ENCODE peak calls at places on chromosomes 1 and 21, in four cellular contexts. U is KBM-7, F is iris pigment epithelial cell, P is SHP77 treated with DMSO at 0.1 percent for 48 hours. L is an unnamed sample.

GRCh38 chr1:53848025-53848424 is 9.9 kb upstream of the NDC1 start:
- DNase-seq in F (peak), P (no peak), U (no peak), L (no peak)

GRCh38 chr1:185229981-185230380 is 73.0 kb downstream of the SWT1 start:
- DNase-seq in F (no peak), P (no peak), U (no peak), L (no peak)

GRCh38 chr1:165897326-165898303 is 70.2 kb downstream of the UCK2 start:
- DNase-seq in U (no peak), F (peak), P (no peak), L (no peak)

GRCh38 chr21:45130324-45130774 is 56.0 kb downstream of the ADARB1 start:
- DNase-seq in P (no peak), U (no peak), F (peak), L (no peak)

GRCh38 chr1:1482856-1483255 is 11.3 kb downstream of the ATAD3B start:
- DNase-seq in U (no peak), P (no peak), F (no peak), L (no peak)

GRCh38 chr1:93178418-93178817 is 1.8 kb downstream of the TMED5 start:
- DNase-seq in U (no peak), F (peak), P (no peak), L (no peak)

GRCh38 chr1:113542221-113542701 is 151.9 kb downstream of the MAGI3 start:
- DNase-seq in U (peak), F (peak), P (no peak), L (no peak)

GRCh38 chr1:195327361-195327760 is 1280.9 kb downstream of the KCNT2 start:
- DNase-seq in F (no peak), U (no peak), P (no peak), L (no peak)

GRCh38 chr1:59329412-59330053 is 32.6 kb downstream of the FGGY start:
- DNase-seq in F (no peak), P (no peak), U (no peak), L (no peak)

GRCh38 chr1:228236744-228237143 is 28.9 kb downstream of the OBSCN start:
- DNase-seq in U (peak), F (peak), P (no peak), L (no peak)

GRCh38 chr1:218463194-218464156 is 118.3 kb downstream of the TGFB2 start:
- DNase-seq in U (no peak), F (peak), P (no peak), L (no peak)

GRCh38 chr21:41685511-41686149 is 81.2 kb downstream of the RIPK4 start:
- DNase-seq in P (no peak), F (no peak), U (no peak), L (no peak)

L was measured in activated effector memory CD4-positive, alpha-beta T cell treated with Interleukin-2 at 50 U/mL for 16 hours.